ENCODE peak calls at places on chromosomes 3 and 15, in six cellular contexts. L is IMR-90, G is trophoblast cell, E is H9, T is H1, H is neuronal stem cell. I is an unnamed sample.

GRCh38 chr15:82263350-82263749 is 732 bp downstream of the SAXO2 start:
- DNase-seq in T (no peak), H (no peak), L (no peak), E (no peak), G (no peak), I (no peak)

GRCh38 chr3:28322464-28322863 is 26.1 kb upstream of the ZCWPW2 start:
- DNase-seq in L (peak; percentile 66), E (no peak), T (no peak), G (no peak), H (no peak), I (no peak)

GRCh38 chr3:37907906-37908305 is 46.2 kb downstream of the CTDSPL start:
- DNase-seq in L (no peak), H (no peak), G (no peak), E (no peak), T (no peak), I (no peak)

GRCh38 chr3:189457201-189457607 is 174.0 kb upstream of the TP63 start:
- DNase-seq in L (no peak), T (no peak), E (no peak), G (peak; percentile 6), H (no peak), I (peak; percentile 2)

GRCh38 chr3:118108769-118109168 is 925.9 kb downstream of the IGSF11 start:
- DNase-seq in L (no peak), E (no peak), G (no peak), H (no peak), T (no peak), I (no peak)

GRCh38 chr3:188976407-188976806 is 195.4 kb upstream of the TPRG1 start:
- DNase-seq in L (no peak), T (no peak), G (no peak), E (no peak), H (no peak), I (no peak)

GRCh38 chr3:11915621-11916417 is 69.1 kb upstream of the TAMM41 start:
- DNase-seq in G (no peak), E (peak; percentile 39), L (no peak), H (no peak), T (no peak), I (no peak)

GRCh38 chr15:76286231-76286879 is 24.9 kb downstream of the ETFA start:
- DNase-seq in E (no peak), H (no peak), L (peak; percentile 7), T (no peak), G (no peak), I (peak; percentile 28)

GRCh38 chr3:45048244-45048643 is 22.1 kb downstream of the CLEC3B start:
- DNase-seq in T (no peak), E (no peak), L (peak; percentile 38), G (no peak), H (no peak), I (no peak)

GRCh38 chr3:36193448-36193847 is 186.9 kb upstream of the STAC start:
- DNase-seq in H (no peak), L (no peak), G (no peak), T (no peak), E (no peak), I (no peak)

GRCh38 chr15:78308422-78309021 is 9.1 kb upstream of the SKIC8 start:
- DNase-seq in E (peak; percentile 92), L (peak; percentile 58), T (peak; percentile 94), G (peak; percentile 56), H (no peak), I (peak; percentile 68)

GRCh38 chr3:15633159-15633558 is 31.6 kb downstream of the BTD start:
- DNase-seq in T (no peak), E (no peak), G (no peak), H (no peak), L (no peak), I (no peak)

GRCh38 chr15:58734859-58735258 is 14.6 kb downstream of the ADAM10 start:
- DNase-seq in G (peak; percentile 80), H (no peak), E (no peak), L (no peak), T (no peak), I (no peak)

GRCh38 chr15:76239786-76240185 is 71.5 kb downstream of the ETFA start:
- DNase-seq in E (no peak), L (peak; percentile 18), H (no peak), T (no peak), G (no peak), I (no peak)

GRCh38 chr15:68991723-68992122 is 22.8 kb upstream of the NOX5 start:
- DNase-seq in H (no peak), L (peak; percentile 9), E (no peak), G (no peak), T (no peak), I (peak; percentile 18)

GRCh38 chr3:9913601-9914000 is 3.3 kb upstream of the IL17RC start:
- DNase-seq in E (no peak), G (no peak), T (no peak), H (no peak), L (no peak), I (no peak)

GRCh38 chr15:48627260-48627969 is 18.1 kb downstream of the FBN1 start:
- DNase-seq in L (peak; percentile 68), G (peak; percentile 57), T (no peak), E (no peak), H (no peak), I (peak; percentile 77)

GRCh38 chr3:38116471-38117162 is 20.3 kb downstream of the ACAA1 start:
- DNase-seq in L (no peak), T (no peak), H (no peak), E (no peak), G (no peak), I (no peak)

GRCh38 chr3:185552358-185552877 is at the start of gene LIPH:
- DNase-seq in H (no peak), G (no peak), L (peak; percentile 30), E (no peak), T (no peak), I (peak; percentile 12)

DNA sequence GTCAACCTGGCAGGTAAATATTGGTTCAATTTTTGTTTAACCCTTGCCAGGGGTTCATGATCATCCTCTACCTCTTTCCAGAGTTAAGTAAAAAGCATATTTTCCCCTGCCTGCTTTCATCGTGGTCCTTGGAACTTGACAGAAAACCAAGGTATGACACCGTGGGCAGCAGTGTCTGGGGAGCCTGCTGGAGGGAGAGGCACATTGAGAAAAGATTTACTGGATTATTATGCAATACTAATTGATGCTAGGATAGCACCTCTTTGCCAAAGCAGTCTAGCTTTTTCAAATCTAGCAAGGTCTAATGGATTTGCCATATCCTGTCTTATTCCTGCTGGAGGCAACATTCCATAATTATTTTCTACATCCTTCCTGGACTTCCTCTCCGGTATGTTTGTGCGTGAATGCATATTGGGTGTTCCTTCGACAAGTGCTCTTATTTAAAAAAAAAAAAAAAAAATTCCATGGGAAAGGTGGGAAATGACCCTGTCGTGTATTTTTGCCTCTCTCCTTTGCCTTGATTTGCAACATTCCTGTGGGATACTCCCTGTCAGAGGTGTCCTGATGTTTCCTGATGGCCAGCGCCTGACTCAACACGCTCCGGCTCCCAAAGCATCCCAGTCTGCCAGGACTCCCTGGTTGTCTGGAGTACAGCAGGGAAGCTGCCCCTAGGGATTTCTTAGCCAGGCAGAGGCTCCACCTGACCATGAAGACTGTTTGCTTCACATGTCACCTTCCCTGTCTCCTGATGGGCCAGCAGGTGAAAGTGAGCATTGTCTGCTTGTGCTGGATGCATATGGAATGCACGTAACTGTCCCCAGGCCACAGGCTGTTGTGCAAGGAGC is 6.3 kb downstream of the BHLHE40 start:
- DNase-seq in T (no peak), L (peak; percentile 76), H (no peak), G (peak; percentile 98), E (peak; percentile 55), I (peak; percentile 91)
- H3K4me1 ChIP-seq in T (peaks cover 5% of the 10 kb centered on the region), L (peaks cover 44% of the 10 kb centered on the region), H (no peaks in the 10 kb centered on the region), G (peaks cover 33% of the 10 kb centered on the region), E (peaks cover 6% of the 10 kb centered on the region), I (peaks cover 34% of the 10 kb centered on the region)

DNA sequence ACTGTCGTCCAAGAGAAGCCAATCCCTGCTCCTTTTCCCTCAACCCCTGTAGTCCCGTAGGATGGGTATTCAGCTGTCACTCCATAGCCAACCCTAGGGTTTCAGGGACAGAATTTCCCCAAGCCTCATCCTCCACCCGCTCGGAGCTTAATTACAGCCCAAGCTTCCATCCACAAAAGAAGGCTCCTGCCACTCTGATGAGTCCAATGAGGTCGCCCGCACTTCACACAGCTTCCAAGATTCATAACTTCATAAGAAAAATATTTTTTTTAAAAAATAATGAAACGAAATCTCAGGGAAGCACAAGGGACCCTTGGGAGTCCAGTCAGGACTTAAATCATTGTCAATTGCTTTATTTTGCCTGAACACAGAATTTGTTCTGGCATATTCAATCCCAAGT is 75.6 kb downstream of the SLC12A8 start:
- DNase-seq in L (no peak), G (no peak), E (no peak), T (no peak), H (no peak), I (no peak)
- H3K14ac ChIP-seq in L (peak overlapping the region; percentile 70), G (peak overlapping the region; percentile 47), E (no peak overlapping the region), T (no peak overlapping the region), H (no peak overlapping the region), I (no peak overlapping the region)

GRCh38 chr3:140848675-140849074 is 93.0 kb upstream of the SLC25A36 start:
- DNase-seq in E (no peak), L (no peak), T (no peak), G (no peak), H (no peak), I (no peak)

GRCh38 chr3:140844072-140844471 is 97.6 kb upstream of the SLC25A36 start:
- DNase-seq in T (no peak), G (no peak), H (no peak), L (no peak), E (no peak), I (no peak)

GRCh38 chr3:140843656-140844055 is 98.0 kb upstream of the SLC25A36 start:
- DNase-seq in G (no peak), T (no peak), L (no peak), E (no peak), H (no peak), I (no peak)

GRCh38 chr3:140845878-140846277 is 95.8 kb upstream of the SLC25A36 start:
- DNase-seq in H (no peak), T (no peak), L (no peak), G (no peak), E (no peak), I (no peak)

GRCh38 chr3:140842984-140843649 is 98.5 kb upstream of the SLC25A36 start:
- DNase-seq in L (no peak), T (no peak), H (no peak), E (no peak), G (no peak), I (no peak)
- H3K4me1 ChIP-seq in L (no peaks in the 10 kb centered on the region), T (no peaks in the 10 kb centered on the region), H (no peaks in the 10 kb centered on the region), E (no peaks in the 10 kb centered on the region), G (no peaks in the 10 kb centered on the region), I (no peaks in the 10 kb centered on the region)

GRCh38 chr3:125010393-125010792 is 45.4 kb downstream of the HEG1 start:
- DNase-seq in G (no peak), T (no peak), H (no peak), L (no peak), E (no peak), I (no peak)
- H3K14ac ChIP-seq in G (no peak overlapping the region), T (no peak overlapping the region), H (no peak overlapping the region), L (no peak overlapping the region), E (no peak overlapping the region), I (no peak overlapping the region)

DNA sequence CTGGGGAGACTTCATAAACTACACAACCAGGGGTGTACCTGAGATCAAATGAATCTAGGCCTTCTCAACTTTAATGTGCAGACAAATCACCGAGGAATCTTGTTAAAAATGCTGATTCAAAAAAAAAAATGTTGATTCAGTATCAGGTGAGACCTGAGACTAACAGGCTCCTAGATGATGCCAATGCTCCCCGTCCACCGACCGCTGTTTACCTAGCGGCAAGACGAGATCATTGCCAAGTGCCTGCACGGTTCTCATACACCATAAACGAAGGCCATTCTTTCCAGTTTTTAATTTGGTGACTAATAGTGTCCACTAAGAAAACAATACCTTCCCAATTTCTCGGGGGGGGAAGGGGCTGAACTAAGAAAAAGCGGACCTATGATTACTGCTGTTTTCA is 2.5 kb upstream of the FSIP1 start:
- DNase-seq in T (no peak), E (no peak), G (no peak), L (no peak), H (no peak), I (no peak)
- H3K4me1 ChIP-seq in T (peaks cover 29% of the 10 kb centered on the region), E (peaks cover 23% of the 10 kb centered on the region), G (peaks cover 8% of the 10 kb centered on the region), L (peaks cover 24% of the 10 kb centered on the region), H (peaks cover 2% of the 10 kb centered on the region), I (peaks cover 9% of the 10 kb centered on the region)

GRCh38 chr15:61467823-61468222 is 238.7 kb upstream of the RORA start:
- DNase-seq in T (no peak), E (no peak), H (no peak), G (no peak), L (no peak), I (no peak)
- H3K14ac ChIP-seq in T (no peak overlapping the region), E (no peak overlapping the region), H (no peak overlapping the region), G (no peak overlapping the region), L (no peak overlapping the region), I (no peak overlapping the region)

I was measured in mesenchymal stem cell.